ENCODE peak calls at places on chromosomes 1 and 21, in four cellular contexts. M is bronchial epithelial cell, Y is fibroblast of pulmonary artery, H is right atrium auricular region. E is an unnamed sample.

GRCh38 chr21:36813071-36813470 is 114.2 kb downstream of the SIM2 start:
- DNase-seq in Y (peak), M (no peak), H (no peak), E (no peak)

GRCh38 chr1:33443067-33443704 is 12.3 kb upstream of the PHC2 start:
- DNase-seq in M (peak), H (no peak), Y (peak), E (peak)

GRCh38 chr21:33542640-33543504 is at the start of gene SON:
- DNase-seq in Y (peak), M (peak), H (peak), E (peak)

GRCh38 chr1:150273310-150273709 is 720 bp downstream of the C1orf54 start:
- DNase-seq in M (no peak), H (no peak), Y (no peak), E (no peak)

GRCh38 chr1:209630383-209631219 is 21.6 kb downstream of the LAMB3 start:
- DNase-seq in M (no peak), H (no peak), Y (no peak), E (no peak)

GRCh38 chr1:223742861-223743517 is 30.6 kb downstream of the CAPN2 start:
- DNase-seq in Y (peak), M (no peak), H (no peak), E (no peak)

GRCh38 chr1:207579436-207579799 is 65.5 kb upstream of the CR1L start:
- DNase-seq in M (peak), H (no peak), Y (peak), E (peak)

GRCh38 chr1:87902830-87903614 is 574.3 kb downstream of the LMO4 start:
- DNase-seq in M (peak), H (no peak), Y (peak), E (peak)

GRCh38 chr1:152495066-152495675 is 15.4 kb upstream of the LCE5A start:
- DNase-seq in Y (peak), H (no peak), M (peak), E (no peak)

GRCh38 chr1:108858541-108858940 is 1.6 kb upstream of the AKNAD1 start:
- DNase-seq in H (no peak), Y (no peak), M (no peak), E (no peak)

GRCh38 chr1:204826970-204827369 is 43.7 kb upstream of the NFASC start:
- DNase-seq in M (peak), Y (no peak), H (no peak), E (no peak)

GRCh38 chr1:46096269-46097148 is 35.9 kb downstream of the PIK3R3 start:
- DNase-seq in H (no peak), Y (no peak), M (no peak), E (no peak)

GRCh38 chr1:245663841-245664240 is 509.1 kb downstream of the KIF26B start:
- DNase-seq in H (no peak), M (no peak), Y (no peak), E (no peak)

GRCh38 chr1:160394673-160395072 is 5.7 kb upstream of the VANGL2 start:
- DNase-seq in M (no peak), Y (no peak), H (peak), E (no peak)

GRCh38 chr1:179824265-179824664 is 53.3 kb downstream of the TOR1AIP2 start:
- DNase-seq in Y (no peak), H (peak), M (no peak), E (no peak)

DNA sequence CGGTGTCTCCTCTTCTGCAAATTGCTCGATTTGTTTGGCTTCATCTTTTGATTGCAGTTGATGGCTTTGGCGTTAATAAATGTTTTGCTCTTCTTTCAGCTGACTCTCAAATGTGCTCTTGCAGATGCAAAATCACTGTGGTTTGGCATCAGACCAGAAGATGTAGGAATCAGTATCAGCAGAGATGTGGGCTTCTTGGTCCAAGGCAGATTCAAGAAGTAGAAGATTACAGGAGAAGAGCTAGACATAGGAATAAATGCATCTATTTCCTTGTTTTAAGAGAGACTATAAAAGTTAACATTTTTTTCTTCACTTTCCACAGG is 59.8 kb upstream of the BACH1 start:
- DNase-seq in M (no peak), Y (no peak), H (no peak), E (peak)
- TF ChIP-seq CTCF in M (no peak), Y (no peak), H (no peak), E (no peak)

GRCh38 chr1:84603941-84604830 is 29.9 kb upstream of the CTBS start:
- DNase-seq in Y (peak), H (peak), M (peak), E (peak)
- H3K4me3 ChIP-seq in Y (peak), H (peak), M (no peak), E (peak)

DNA sequence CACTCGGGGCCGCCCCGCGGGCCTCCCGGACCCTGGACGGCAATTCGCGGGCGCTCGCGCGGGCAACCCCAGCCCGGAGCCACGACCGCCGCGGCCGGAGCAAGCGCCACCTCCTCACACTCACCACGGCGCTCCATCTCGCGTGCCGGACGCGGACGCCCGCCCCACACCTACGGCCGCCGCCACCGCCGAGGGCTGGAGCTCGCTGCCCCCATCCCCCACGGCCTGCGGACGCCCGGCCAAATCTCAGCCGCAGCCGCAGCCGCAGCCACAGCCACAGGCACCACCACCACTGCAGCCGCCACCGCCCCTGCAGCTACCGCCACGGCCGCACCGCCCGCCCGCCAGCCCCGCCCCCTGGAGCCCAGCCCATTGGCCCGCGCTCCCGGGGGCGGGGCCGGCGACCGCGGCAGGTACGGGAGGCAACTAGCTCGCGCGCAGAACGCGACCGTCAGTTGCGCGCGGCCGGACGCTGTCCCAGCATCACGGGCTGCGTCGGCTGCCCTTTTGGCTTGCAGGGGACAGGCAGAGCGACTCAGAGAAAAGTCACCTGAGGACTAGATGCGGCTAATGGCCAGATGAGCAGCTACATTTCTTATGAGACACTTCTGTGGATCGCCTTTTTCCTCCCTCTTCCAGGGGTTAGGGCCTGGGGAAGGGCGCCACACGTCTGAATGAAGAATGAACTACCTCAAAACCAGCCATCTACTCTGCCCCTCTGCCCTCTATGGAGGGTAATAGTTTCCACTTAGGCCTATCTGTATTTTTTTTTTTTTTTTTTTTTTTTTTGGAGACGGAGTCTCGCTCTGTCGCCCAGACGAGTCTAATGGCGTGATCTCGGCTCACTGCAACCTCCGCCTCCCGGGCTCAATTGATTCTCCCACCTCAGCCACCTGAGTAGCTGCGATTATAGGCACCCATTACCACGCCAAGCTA is at the start of gene ARHGAP29:
- DNase-seq in M (peak), H (peak), Y (peak), E (peak)
- TF ChIP-seq CTCF in M (no peak), H (no peak), Y (no peak), E (no peak)

GRCh38 chr1:221739677-221740025 is 2.2 kb downstream of the DUSP10 start:
- DNase-seq in Y (no peak), H (no peak), M (no peak), E (no peak)
- H3K4me3 ChIP-seq in Y (no peak), H (no peak), M (no peak), E (peak)

E was measured in fibroblast of villous mesenchyme.